ENCODE peak calls at places on chromosomes 13 and 19, in four cellular contexts. One of them, this sample, is unnamed.

GRCh38 chr13:76711515-76712182 is 174.6 kb downstream of the KCTD12 start:
- DNase-seq in spleen: no peak
- DNase-seq in K562: no peak
- DNase-seq in suprapubic skin: no peak
- DNase-seq in this sample: no peak

GRCh38 chr13:66558511-66558910 is 671.6 kb downstream of the PCDH9 start:
- DNase-seq in suprapubic skin: no peak
- DNase-seq in K562: no peak
- DNase-seq in spleen: no peak
- DNase-seq in this sample: no peak

GRCh38 chr13:41568990-41569387 is 111.6 kb downstream of the RGCC start:
- DNase-seq in spleen: no peak
- DNase-seq in K562: no peak
- DNase-seq in suprapubic skin: no peak
- DNase-seq in this sample: no peak

GRCh38 chr19:42544146-42544545 is 15.9 kb upstream of the CEACAM1 start:
- DNase-seq in K562: no peak
- DNase-seq in suprapubic skin: no peak
- DNase-seq in spleen: no peak
- DNase-seq in this sample: no peak

GRCh38 chr19:13629687-13630357 is 123.5 kb upstream of the CACNA1A start:
- DNase-seq in suprapubic skin: no peak
- DNase-seq in spleen: peak; percentile 12
- DNase-seq in K562: no peak
- DNase-seq in this sample: no peak

GRCh38 chr13:98489446-98490194 is 87.3 kb downstream of the STK24 start:
- DNase-seq in suprapubic skin: peak; percentile 46
- DNase-seq in K562: no peak
- DNase-seq in spleen: no peak
- DNase-seq in this sample: no peak

GRCh38 chr19:17615889-17616685 is 60.6 kb downstream of the COLGALT1 start:
- DNase-seq in suprapubic skin: no peak
- DNase-seq in K562: no peak
- DNase-seq in spleen: no peak
- DNase-seq in this sample: no peak

GRCh38 chr13:110277357-110277950 is 29.5 kb downstream of the COL4A1 start:
- DNase-seq in spleen: no peak
- DNase-seq in K562: no peak
- DNase-seq in suprapubic skin: no peak
- DNase-seq in this sample: no peak

GRCh38 chr19:35169226-35169995 is 14.9 kb downstream of the FXYD5 start:
- DNase-seq in K562: no peak
- DNase-seq in spleen: no peak
- DNase-seq in suprapubic skin: no peak
- DNase-seq in this sample: no peak

GRCh38 chr13:43767351-43767901 is 19.3 kb downstream of the ENOX1 start:
- DNase-seq in K562: no peak
- DNase-seq in spleen: no peak
- DNase-seq in suprapubic skin: no peak
- DNase-seq in this sample: no peak
- H3K36me3 ChIP-seq in K562: no peaks in the 10 kb centered on the region
- H3K36me3 ChIP-seq in spleen: no peaks in the 10 kb centered on the region
- H3K36me3 ChIP-seq in suprapubic skin: no peaks in the 10 kb centered on the region
- H3K36me3 ChIP-seq in this sample: no peaks in the 10 kb centered on the region

GRCh38 chr19:11164879-11165406 is 9.4 kb upstream of the SPC24 start:
- DNase-seq in suprapubic skin: peak; percentile 89
- DNase-seq in spleen: no peak
- DNase-seq in K562: no peak
- DNase-seq in this sample: no peak
- H3K27ac ChIP-seq in suprapubic skin: peak overlapping the region; percentile 82
- H3K27ac ChIP-seq in spleen: peak overlapping the region; percentile 62
- H3K27ac ChIP-seq in K562: no peak overlapping the region
- H3K27ac ChIP-seq in this sample: peak overlapping the region; percentile 71

DNA sequence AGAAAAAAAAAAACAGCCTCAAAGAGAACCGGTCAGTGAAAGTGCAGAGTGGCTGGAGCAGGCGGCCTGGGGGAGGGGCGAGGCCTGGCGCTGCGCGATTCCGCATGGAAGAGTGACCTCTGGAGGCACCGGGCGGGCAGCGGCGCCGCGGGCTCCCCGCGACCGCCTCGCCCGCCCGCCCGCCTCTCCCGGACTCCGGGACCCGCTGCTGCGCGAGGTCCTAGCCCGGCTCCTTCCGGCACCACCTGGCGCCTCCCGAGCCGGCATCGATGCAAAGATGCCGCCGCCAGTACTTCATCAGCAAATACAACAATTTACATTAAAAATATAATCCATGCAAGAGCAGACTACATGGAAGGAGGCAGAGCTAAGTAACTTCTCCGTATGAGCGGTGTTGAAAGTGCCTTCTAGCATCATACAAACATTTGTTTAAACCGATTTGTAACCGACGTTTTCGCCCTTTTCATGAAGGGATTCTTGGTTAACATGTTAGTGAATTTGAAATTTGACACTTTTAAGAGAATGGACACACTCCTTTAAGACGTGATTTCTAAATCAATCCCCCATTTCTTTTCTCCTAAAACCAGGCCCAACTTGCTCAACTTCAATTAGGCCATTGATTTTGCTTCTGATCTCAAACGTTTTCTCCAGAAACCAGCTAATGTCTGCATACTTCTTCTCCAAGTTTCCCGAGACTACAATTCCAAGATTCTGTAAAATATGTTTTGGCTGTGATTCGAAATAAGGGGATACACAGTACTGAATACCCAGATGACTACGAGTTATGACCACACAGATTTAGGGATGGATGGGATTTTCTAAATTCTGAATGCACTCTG is 2.1 kb downstream of the EFNB2 start:
- DNase-seq in spleen: peak; percentile 87
- DNase-seq in suprapubic skin: peak; percentile 85
- DNase-seq in K562: no peak
- DNase-seq in this sample: peak; percentile 83
- TF ChIP-seq POLR2AphosphoS5 in spleen: peak; percentile 30
- TF ChIP-seq POLR2AphosphoS5 in suprapubic skin: no peak
- TF ChIP-seq POLR2AphosphoS5 in K562: no peak
- TF ChIP-seq POLR2AphosphoS5 in this sample: no peak

DNA sequence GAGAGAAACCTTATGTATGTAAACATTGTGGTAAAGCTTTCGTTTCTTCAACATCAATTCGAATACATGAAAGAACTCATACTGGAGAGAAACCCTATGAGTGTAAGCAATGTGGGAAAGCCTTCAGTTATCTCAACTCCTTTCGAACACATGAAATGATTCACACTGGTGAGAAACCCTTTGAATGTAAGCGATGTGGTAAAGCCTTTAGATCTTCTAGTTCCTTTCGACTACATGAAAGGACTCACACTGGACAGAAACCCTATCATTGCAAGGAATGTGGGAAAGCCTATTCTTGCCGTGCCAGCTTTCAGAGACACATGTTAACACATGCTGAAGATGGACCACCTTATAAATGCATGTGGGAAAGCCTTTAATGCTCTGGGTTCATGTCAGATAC is 24.7 kb downstream of the ZNF136 start:
- DNase-seq in K562: no peak
- DNase-seq in suprapubic skin: no peak
- DNase-seq in spleen: no peak
- DNase-seq in this sample: no peak
- H3K36me3 ChIP-seq in K562: peaks cover 21% of the 10 kb centered on the region
- H3K36me3 ChIP-seq in suprapubic skin: peaks cover 55% of the 10 kb centered on the region
- H3K36me3 ChIP-seq in spleen: peaks cover 72% of the 10 kb centered on the region
- H3K36me3 ChIP-seq in this sample: peaks cover 35% of the 10 kb centered on the region

GRCh38 chr13:40420160-40420740 is 246.2 kb downstream of the FOXO1 start:
- DNase-seq in K562: no peak
- DNase-seq in suprapubic skin: no peak
- DNase-seq in spleen: no peak
- DNase-seq in this sample: no peak
- H3K27ac ChIP-seq in K562: no peak overlapping the region
- H3K27ac ChIP-seq in suprapubic skin: no peak overlapping the region
- H3K27ac ChIP-seq in spleen: no peak overlapping the region
- H3K27ac ChIP-seq in this sample: no peak overlapping the region

DNA sequence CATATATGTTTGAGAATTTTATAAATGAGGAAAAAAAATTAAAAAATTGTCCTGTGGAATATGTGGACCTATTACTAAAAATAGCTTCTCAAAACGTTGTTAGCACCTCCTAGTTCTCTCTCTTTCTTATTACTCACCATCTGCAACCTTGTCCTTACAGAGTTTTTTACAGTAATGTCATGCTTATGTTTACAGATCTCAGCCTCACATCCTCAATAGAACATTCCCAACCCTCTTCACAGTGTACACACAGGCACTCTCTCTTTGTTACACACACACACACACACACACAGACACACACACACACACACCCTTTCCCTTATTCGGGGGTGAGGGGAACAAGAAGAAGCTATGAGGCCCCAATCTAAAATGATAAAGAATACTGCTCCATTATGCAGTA is 197.7 kb downstream of the SLITRK6 start:
- DNase-seq in K562: no peak
- DNase-seq in suprapubic skin: no peak
- DNase-seq in spleen: no peak
- DNase-seq in this sample: no peak
- TF ChIP-seq POLR2AphosphoS5 in K562: no peak
- TF ChIP-seq POLR2AphosphoS5 in suprapubic skin: no peak
- TF ChIP-seq POLR2AphosphoS5 in spleen: no peak
- TF ChIP-seq POLR2AphosphoS5 in this sample: no peak

GRCh38 chr19:11244846-11245589 is 5.6 kb downstream of the ANGPTL8 start:
- DNase-seq in suprapubic skin: no peak
- DNase-seq in spleen: no peak
- DNase-seq in K562: no peak
- DNase-seq in this sample: no peak

GRCh38 chr19:11247391-11247790 is 8.0 kb downstream of the ANGPTL8 start:
- DNase-seq in K562: no peak
- DNase-seq in suprapubic skin: no peak
- DNase-seq in spleen: no peak
- DNase-seq in this sample: no peak

GRCh38 chr19:11242864-11243797 is 3.7 kb downstream of the ANGPTL8 start:
- DNase-seq in spleen: peak; percentile 95
- DNase-seq in K562: peak; percentile 99
- DNase-seq in suprapubic skin: peak; percentile 94
- DNase-seq in this sample: peak; percentile 59

GRCh38 chr19:11246941-11247340 is 7.5 kb downstream of the ANGPTL8 start:
- DNase-seq in K562: no peak
- DNase-seq in suprapubic skin: no peak
- DNase-seq in spleen: no peak
- DNase-seq in this sample: no peak

GRCh38 chr19:11243798-11244169 is 4.4 kb downstream of the ANGPTL8 start:
- DNase-seq in suprapubic skin: no peak
- DNase-seq in spleen: no peak
- DNase-seq in K562: no peak
- DNase-seq in this sample: no peak
- H3K36me3 ChIP-seq in suprapubic skin: peaks cover 58% of the 10 kb centered on the region
- H3K36me3 ChIP-seq in spleen: peaks cover 22% of the 10 kb centered on the region
- H3K36me3 ChIP-seq in K562: peaks cover 10% of the 10 kb centered on the region
- H3K36me3 ChIP-seq in this sample: peaks cover 3% of the 10 kb centered on the region

GRCh38 chr19:44725251-44725650 is 23.3 kb upstream of the BCL3 start:
- DNase-seq in spleen: peak; percentile 81
- DNase-seq in K562: peak; percentile 49
- DNase-seq in suprapubic skin: no peak
- DNase-seq in this sample: no peak

GRCh38 chr19:44725684-44726083 is 22.8 kb upstream of the BCL3 start:
- DNase-seq in suprapubic skin: no peak
- DNase-seq in spleen: no peak
- DNase-seq in K562: peak; percentile 41
- DNase-seq in this sample: no peak

GRCh38 chr19:44722131-44723121 is 23.5 kb downstream of the CEACAM16 start:
- DNase-seq in suprapubic skin: no peak
- DNase-seq in spleen: no peak
- DNase-seq in K562: no peak
- DNase-seq in this sample: no peak

GRCh38 chr19:44723299-44723951 is 24.5 kb downstream of the CEACAM16 start:
- DNase-seq in spleen: peak; percentile 84
- DNase-seq in K562: no peak
- DNase-seq in suprapubic skin: no peak
- DNase-seq in this sample: no peak

DNA sequence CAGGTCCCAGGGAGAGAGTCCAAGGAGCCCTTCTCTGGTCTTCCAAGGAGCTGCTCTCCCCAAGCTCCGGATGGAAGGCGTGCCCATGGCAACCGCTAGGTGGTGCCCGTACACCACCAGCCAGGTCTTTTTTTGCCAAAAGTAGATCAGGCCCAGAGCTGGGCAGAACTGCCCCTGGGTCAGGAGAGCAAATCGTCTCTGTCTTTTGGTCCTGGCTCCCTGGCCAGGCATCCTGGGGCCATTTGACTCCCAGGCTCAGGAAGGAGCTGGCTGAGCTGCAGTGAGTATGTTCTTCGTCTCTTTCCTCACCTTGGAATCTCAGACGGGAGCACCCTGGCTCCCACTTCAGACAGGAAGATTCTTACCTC is 24.6 kb upstream of the BCL3 start:
- DNase-seq in spleen: peak; percentile 95
- DNase-seq in suprapubic skin: peak; percentile 87
- DNase-seq in K562: peak; percentile 86
- DNase-seq in this sample: peak; percentile 79
- H3K27ac ChIP-seq in spleen: no peak overlapping the region
- H3K27ac ChIP-seq in suprapubic skin: no peak overlapping the region
- H3K27ac ChIP-seq in K562: no peak overlapping the region
- H3K27ac ChIP-seq in this sample: peak overlapping the region; percentile 33

This sample was measured in breast epithelium.